ENCODE peak calls at places on chromosomes 7 and 10, in five cellular contexts. One of them, this sample, is unnamed.

GRCh38 chr10:71268247-71268691 is 50.8 kb upstream of the SLC29A3 start:
- DNase-seq in HEK293T: peak
- DNase-seq in hepatocyte: peak
- DNase-seq in ELF-1: peak
- DNase-seq in brain microvascular endothelial cell: peak
- DNase-seq in this sample: peak

GRCh38 chr10:42836771-42837468 is 54.3 kb downstream of the BMS1 start:
- DNase-seq in HEK293T: no peak
- DNase-seq in hepatocyte: peak
- DNase-seq in ELF-1: no peak
- DNase-seq in brain microvascular endothelial cell: peak
- DNase-seq in this sample: no peak

GRCh38 chr10:74913321-74913980 is 87.1 kb downstream of the KAT6B start:
- DNase-seq in brain microvascular endothelial cell: no peak
- DNase-seq in ELF-1: no peak
- DNase-seq in hepatocyte: no peak
- DNase-seq in HEK293T: no peak
- DNase-seq in this sample: no peak

GRCh38 chr7:81415181-81415580 is 354.7 kb downstream of the HGF start:
- DNase-seq in brain microvascular endothelial cell: no peak
- DNase-seq in ELF-1: no peak
- DNase-seq in HEK293T: no peak
- DNase-seq in hepatocyte: no peak
- DNase-seq in this sample: no peak

GRCh38 chr7:55951637-55952351 is at the start of gene MRPS17:
- DNase-seq in HEK293T: peak
- DNase-seq in hepatocyte: peak
- DNase-seq in brain microvascular endothelial cell: peak
- DNase-seq in ELF-1: peak
- DNase-seq in this sample: peak

GRCh38 chr7:50657912-50658311 is 92.7 kb upstream of the DDC start:
- DNase-seq in HEK293T: no peak
- DNase-seq in brain microvascular endothelial cell: no peak
- DNase-seq in hepatocyte: no peak
- DNase-seq in ELF-1: no peak
- DNase-seq in this sample: no peak

GRCh38 chr7:86999737-87000136 is 59.7 kb downstream of the ELAPOR2 start:
- DNase-seq in ELF-1: no peak
- DNase-seq in HEK293T: no peak
- DNase-seq in brain microvascular endothelial cell: no peak
- DNase-seq in hepatocyte: no peak
- DNase-seq in this sample: no peak

GRCh38 chr10:122164028-122164601 is 107.0 kb upstream of the BTBD16 start:
- DNase-seq in brain microvascular endothelial cell: no peak
- DNase-seq in hepatocyte: peak
- DNase-seq in ELF-1: peak
- DNase-seq in HEK293T: no peak
- DNase-seq in this sample: no peak

GRCh38 chr7:17844514-17845196 is 95.6 kb downstream of the SNX13 start:
- DNase-seq in hepatocyte: no peak
- DNase-seq in brain microvascular endothelial cell: no peak
- DNase-seq in HEK293T: no peak
- DNase-seq in ELF-1: no peak
- DNase-seq in this sample: no peak